ENCODE peak calls at places on chromosome 4, in four cellular contexts. U is PC-3; J is stimulated activated memory B cell treated with anti-CD40 and anti-IgM and Interleukin-4, amounts not matched to agents 10 μg/mL and 1 μg/mL and 100 μg/mL, for 72 hours; H is sciatic nerve. T is an unnamed sample.

GRCh38 chr4:40335508-40335860 is 351 bp downstream of the CHRNA9 start:
- ATAC-seq in U (no peak), J (no peak), H (no peak), T (no peak)

GRCh38 chr4:23324291-23324690 is 565.6 kb downstream of the PPARGC1A start:
- ATAC-seq in U (peak), J (no peak), H (no peak), T (no peak)

GRCh38 chr4:101306764-101307615 is 40.3 kb downstream of the PPP3CA start:
- ATAC-seq in U (no peak), J (no peak), H (no peak), T (no peak)

GRCh38 chr4:184473265-184473514 is 1.2 kb downstream of the IRF2 start:
- ATAC-seq in U (no peak), J (no peak), H (no peak), T (peak)

GRCh38 chr4:1751919-1752283 is 30.6 kb downstream of the TACC3 start:
- ATAC-seq in U (no peak), J (no peak), H (peak), T (no peak)

GRCh38 chr4:89298160-89298559 is 9.4 kb downstream of the GPRIN3 start:
- ATAC-seq in U (no peak), J (peak), H (peak), T (no peak)

GRCh38 chr4:96767815-96768480 is 928.1 kb downstream of the PDHA2 start:
- ATAC-seq in U (no peak), J (no peak), H (no peak), T (no peak)

GRCh38 chr4:99383833-99384392 is 31.4 kb upstream of the ADH1C start:
- ATAC-seq in U (no peak), J (no peak), H (peak), T (peak)

GRCh38 chr4:7191546-7192251 is 639 bp upstream of the SORCS2 start:
- ATAC-seq in U (peak), J (no peak), H (peak), T (no peak)

GRCh38 chr4:110289601-110290100 is 91.2 kb upstream of the ELOVL6 start:
- ATAC-seq in U (no peak), J (no peak), H (no peak), T (no peak)